ENCODE peak calls at places on chromosomes 7 and 10, in four cellular contexts. J, R, U and A are unnamed samples.

GRCh38 chr7:34093276-34093675 is 187.9 kb downstream of the BMPER start:
- DNase-seq in J (no peak), R (no peak), U (no peak), A (no peak)

GRCh38 chr7:43637114-43637806 is 54.4 kb downstream of the STK17A start:
- DNase-seq in U (no peak), J (peak; percentile 17), R (no peak), A (no peak)

GRCh38 chr10:30812018-30812851 is 182.7 kb upstream of the LYZL2 start:
- DNase-seq in U (no peak), J (peak; percentile 96), R (no peak), A (no peak)

GRCh38 chr7:74226633-74227032 is 16.8 kb downstream of the LAT2 start:
- DNase-seq in U (no peak), J (no peak), R (no peak), A (no peak)

GRCh38 chr10:121243003-121243898 is 355.0 kb downstream of the FGFR2 start:
- DNase-seq in J (no peak), R (no peak), U (no peak), A (no peak)

GRCh38 chr7:30173058-30173897 is 38.5 kb downstream of the MTURN start:
- DNase-seq in R (no peak), J (no peak), U (peak; percentile 86), A (peak; percentile 31)

GRCh38 chr7:31311465-31312074 is 29.0 kb downstream of the NEUROD6 start:
- DNase-seq in U (no peak), J (no peak), R (no peak), A (no peak)

GRCh38 chr7:45067582-45067981 is 21.2 kb downstream of the NACAD start:
- DNase-seq in R (no peak), U (peak; percentile 31), J (no peak), A (no peak)

GRCh38 chr7:151038951-151039849 is 9.1 kb upstream of the ASIC3 start:
- DNase-seq in U (no peak), R (no peak), J (peak; percentile 97), A (peak; percentile 97)

GRCh38 chr7:84568786-84569185 is 374.2 kb upstream of the SEMA3A start:
- DNase-seq in J (no peak), R (no peak), U (no peak), A (no peak)

GRCh38 chr10:29370612-29371092 is 81.8 kb downstream of the LYZL1 start:
- DNase-seq in J (no peak), U (no peak), R (no peak), A (no peak)

GRCh38 chr10:119541046-119541445 is 1.5 kb downstream of the RGS10 start:
- DNase-seq in R (no peak), J (no peak), U (no peak), A (peak; percentile 31)

GRCh38 chr7:22633954-22634474 is 93.0 kb upstream of the IL6 start:
- DNase-seq in R (no peak), J (no peak), U (no peak), A (no peak)

GRCh38 chr10:48527691-48528212 is 77.1 kb downstream of the ARHGAP22 start:
- DNase-seq in J (no peak), R (no peak), U (peak; percentile 48), A (no peak)

GRCh38 chr7:1842321-1843221 is 172.5 kb downstream of the ELFN1 start:
- DNase-seq in U (peak; percentile 76), J (no peak), R (no peak), A (no peak)

GRCh38 chr10:48684792-48685651 is at the start of gene WDFY4:
- DNase-seq in J (no peak), R (peak; percentile 64), U (no peak), A (no peak)

GRCh38 chr7:47816647-47817046 is 131.6 kb downstream of the PKD1L1 start:
- DNase-seq in U (no peak), J (no peak), R (no peak), A (no peak)

GRCh38 chr10:100710151-100710871 is 35.1 kb upstream of the PAX2 start:
- DNase-seq in R (no peak), J (no peak), U (no peak), A (no peak)

GRCh38 chr10:112728997-112729396 is 221.1 kb upstream of the TCF7L2 start:
- DNase-seq in U (no peak), J (no peak), R (no peak), A (no peak)

GRCh38 chr10:78305311-78305710 is 271.6 kb downstream of the RPS24 start:
- DNase-seq in U (no peak), J (no peak), R (no peak), A (no peak)

GRCh38 chr10:81848514-81848913 is 26.5 kb upstream of the NRG3 start:
- DNase-seq in J (peak; percentile 5), U (no peak), R (no peak), A (no peak)

GRCh38 chr10:15427836-15428414 is 56.8 kb upstream of the FAM171A1 start:
- DNase-seq in R (no peak), J (peak; percentile 67), U (no peak), A (peak; percentile 64)

GRCh38 chr7:6160191-6160623 is 112.2 kb downstream of the CYTH3 start:
- DNase-seq in R (no peak), J (peak; percentile 66), U (no peak), A (no peak)

DNA sequence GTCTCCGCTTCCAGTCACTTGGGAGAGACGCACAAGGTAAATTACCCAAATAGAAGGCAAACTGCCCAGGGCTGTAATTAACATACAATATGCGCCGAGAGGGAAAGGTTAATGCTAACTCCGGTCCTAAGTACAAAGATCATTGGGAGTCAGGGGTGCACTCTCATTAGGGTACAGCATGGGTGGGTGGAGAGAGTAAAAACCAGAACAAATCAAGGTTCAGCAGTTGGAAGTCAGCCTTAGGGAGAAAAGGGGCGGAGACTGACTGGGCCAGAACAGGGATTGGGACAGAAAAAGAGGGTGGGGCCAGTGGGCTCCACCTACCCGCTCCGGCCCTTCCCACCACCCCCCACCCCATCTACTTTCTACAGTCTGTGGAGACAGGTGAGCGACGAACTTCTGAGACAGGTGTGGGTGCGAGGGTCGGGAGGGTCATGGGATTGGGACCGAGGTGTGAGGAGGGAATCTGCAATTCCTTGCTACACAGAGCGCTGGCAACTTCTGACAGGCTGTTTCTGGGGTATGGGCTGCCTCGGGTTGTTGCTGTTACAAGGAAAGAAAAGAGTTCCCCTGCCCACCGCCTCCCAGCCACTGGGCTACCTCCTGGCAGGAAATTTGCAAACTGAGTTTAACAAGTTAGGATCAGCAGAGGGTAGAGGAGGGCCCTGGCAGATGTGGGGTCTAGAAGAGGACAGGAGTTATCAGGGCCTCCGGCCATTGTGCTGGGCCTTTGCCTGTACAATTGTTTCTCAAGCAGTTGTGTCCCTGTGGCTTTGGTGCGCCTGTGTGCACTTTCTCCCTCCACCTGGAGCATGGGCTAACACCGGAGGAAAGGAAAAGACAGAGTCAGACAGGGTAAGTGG is at the start of gene TMEM139:
- DNase-seq in U (no peak), R (no peak), J (no peak), A (no peak)
- TF ChIP-seq POLR2A in U (no peak), R (no peak), J (no peak), A (no peak)

DNA sequence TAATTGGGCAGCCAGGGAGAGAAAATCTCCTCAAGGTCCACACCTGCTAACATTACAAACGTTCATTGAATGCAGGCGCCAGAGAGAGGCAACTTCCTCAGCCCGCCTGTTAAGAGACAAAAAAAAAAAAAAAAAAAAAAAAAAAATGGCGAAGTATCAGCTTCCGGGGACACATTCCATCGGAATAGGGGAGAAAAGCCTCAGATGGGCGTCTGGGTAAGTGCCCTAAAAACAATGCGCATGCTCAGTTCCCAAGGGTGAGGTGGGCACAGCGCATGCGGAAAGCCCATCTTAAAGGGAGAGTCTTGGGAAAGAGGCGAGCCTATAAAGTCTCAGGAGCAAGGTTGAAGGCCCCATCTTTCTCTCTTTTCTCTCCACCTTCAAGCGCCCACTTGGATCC is 1139.7 kb upstream of the CELF2 start:
- DNase-seq in R (no peak), U (no peak), J (no peak), A (no peak)
- TF ChIP-seq POLR2A in R (no peak), U (no peak), J (no peak), A (no peak)

GRCh38 chr10:97784200-97784811 is 12.5 kb upstream of the SFRP5 start:
- DNase-seq in R (no peak), J (no peak), U (no peak), A (no peak)
- TF ChIP-seq POLR2A in R (no peak), J (no peak), U (no peak), A (no peak)

GRCh38 chr10:68831961-68832455 is 4.7 kb downstream of the STOX1 start:
- DNase-seq in U (no peak), R (no peak), J (no peak), A (no peak)
- TF ChIP-seq POLR2A in U (no peak), R (no peak), J (no peak), A (no peak)

GRCh38 chr7:56087445-56087844 is 5.3 kb downstream of the PHKG1 start:
- DNase-seq in J (no peak), R (no peak), U (no peak), A (no peak)

GRCh38 chr7:56079450-56080185 is 13.1 kb downstream of the PHKG1 start:
- DNase-seq in U (peak; percentile 93), J (peak; percentile 93), R (no peak), A (no peak)

GRCh38 chr7:56081626-56082340 is 11.0 kb downstream of the PHKG1 start:
- DNase-seq in U (no peak), J (no peak), R (no peak), A (no peak)

GRCh38 chr7:56086761-56087160 is 6.0 kb downstream of the PHKG1 start:
- DNase-seq in J (no peak), U (no peak), R (no peak), A (no peak)

DNA sequence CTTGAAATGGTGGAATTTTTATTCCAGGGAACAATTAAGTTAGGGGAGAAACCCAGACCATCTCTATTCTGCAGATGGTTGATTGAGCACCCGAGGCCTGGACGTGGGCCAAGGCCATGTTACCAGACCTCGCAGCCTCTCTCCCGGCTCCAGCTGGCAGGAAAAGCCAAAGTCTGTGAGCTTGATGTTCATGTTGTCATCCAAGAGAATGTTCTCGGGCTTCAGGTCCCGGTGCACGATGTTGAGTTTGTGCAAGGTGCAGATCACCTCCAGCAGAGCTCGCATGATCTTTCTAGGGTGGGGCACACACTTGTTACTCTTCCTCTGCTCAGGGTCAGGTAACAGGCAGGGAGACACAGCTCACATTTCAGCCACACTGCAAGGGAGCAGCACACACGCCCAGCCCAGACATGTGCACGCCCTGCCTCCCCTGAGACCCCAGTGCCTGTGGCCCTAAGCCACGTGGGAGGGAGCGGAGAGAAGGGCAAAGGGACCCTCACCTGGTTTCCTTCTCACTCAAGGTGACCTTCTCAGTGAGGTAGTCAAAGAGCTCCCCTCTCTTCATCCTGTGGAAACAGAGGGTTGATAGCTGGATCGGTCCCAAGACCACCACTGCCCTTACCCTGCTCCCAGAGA is 9.5 kb downstream of the PHKG1 start:
- DNase-seq in U (peak; percentile 82), R (no peak), J (peak; percentile 42), A (no peak)
- TF ChIP-seq POLR2A in U (no peak), R (no peak), J (no peak), A (no peak)